ENCODE peak calls at places on chromosomes 3 and 15, in four cellular contexts. Z is tibial artery, Y is A549, U is mesendoderm. H is an unnamed sample. For H3K4me1, the result is how much of the 10 kb centered on the place peaks cover.

GRCh38 chr3:29560031-29560430 is 279.2 kb downstream of the RBMS3 start:
- DNase-seq in Z (no peak), Y (no peak), U (no peak), H (no peak)

GRCh38 chr3:118818386-118818785 is 216.3 kb downstream of the IGSF11 start:
- DNase-seq in Y (peak), Z (no peak), U (peak), H (peak)

GRCh38 chr3:12127366-12127765 is 31.3 kb downstream of the TIMP4 start:
- DNase-seq in Y (no peak), Z (no peak), U (no peak), H (no peak)

GRCh38 chr3:22263042-22263441 is 512.0 kb upstream of the ZNF385D start:
- DNase-seq in Z (no peak), U (no peak), Y (no peak), H (peak)

GRCh38 chr3:129078510-129078909 is 17.9 kb downstream of the GP9 start:
- DNase-seq in U (no peak), Y (no peak), Z (no peak), H (no peak)

GRCh38 chr15:59138243-59138642 is 33.3 kb downstream of the CCNB2 start:
- DNase-seq in Y (peak), Z (no peak), U (peak), H (peak)

GRCh38 chr3:50299929-50300680 is 900 bp upstream of the HYAL3 start:
- DNase-seq in Y (no peak), U (no peak), Z (peak), H (no peak)

GRCh38 chr3:15805756-15806266 is 8.0 kb upstream of the ANKRD28 start:
- DNase-seq in U (no peak), Y (peak), Z (no peak), H (peak)

GRCh38 chr3:46489875-46490274 is 7.9 kb upstream of the RTP3 start:
- DNase-seq in Z (no peak), Y (no peak), U (no peak), H (peak)

GRCh38 chr3:43619593-43619992 is 2.2 kb downstream of the ANO10 start:
- DNase-seq in U (no peak), Y (no peak), Z (no peak), H (no peak)

GRCh38 chr3:110343945-110344344 is 727.7 kb upstream of the NECTIN3 start:
- DNase-seq in Y (peak), Z (no peak), U (no peak), H (peak)

GRCh38 chr3:56890448-56891083 is 88.8 kb upstream of the ARHGEF3 start:
- DNase-seq in U (no peak), Z (no peak), Y (no peak), H (no peak)

DNA sequence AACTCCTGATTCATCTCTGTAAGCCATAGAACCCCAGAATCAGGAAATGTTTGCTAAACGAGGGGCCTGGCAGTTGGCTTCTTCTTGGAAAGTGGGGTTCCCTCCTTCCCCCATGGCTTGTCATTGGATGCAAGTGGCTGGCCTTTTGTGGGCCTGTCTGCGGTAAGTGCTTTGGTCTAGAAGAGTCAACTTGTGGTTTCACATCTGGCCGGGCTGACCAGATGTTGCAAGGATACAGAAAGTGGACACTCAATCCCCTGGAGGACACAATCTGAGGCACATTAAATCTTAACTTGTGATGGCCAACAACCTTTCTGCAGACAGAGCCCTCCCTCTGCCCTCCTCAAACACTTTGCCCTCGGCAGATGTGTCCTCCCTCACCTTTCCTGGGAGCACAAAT is 1.1 kb downstream of the FAH start:
- DNase-seq in Y (no peak), Z (no peak), U (no peak), H (no peak)
- H3K4me3 ChIP-seq in Y (no peak), Z (no peak), U (no peak), H (peak)

GRCh38 chr3:143119974-143120715 is 574 bp downstream of the CHST2 start:
- DNase-seq in U (peak), Y (peak), Z (no peak), H (peak)
- H3K4me1 ChIP-seq in U (under half), Y (under half), Z (under half), H (under half)

GRCh38 chr15:84604804-84605203 is 4.0 kb downstream of the ZSCAN2 start:
- DNase-seq in Y (no peak), U (no peak), Z (peak), H (no peak)
- H3K4me3 ChIP-seq in Y (no peak), U (no peak), Z (no peak), H (no peak)

DNA sequence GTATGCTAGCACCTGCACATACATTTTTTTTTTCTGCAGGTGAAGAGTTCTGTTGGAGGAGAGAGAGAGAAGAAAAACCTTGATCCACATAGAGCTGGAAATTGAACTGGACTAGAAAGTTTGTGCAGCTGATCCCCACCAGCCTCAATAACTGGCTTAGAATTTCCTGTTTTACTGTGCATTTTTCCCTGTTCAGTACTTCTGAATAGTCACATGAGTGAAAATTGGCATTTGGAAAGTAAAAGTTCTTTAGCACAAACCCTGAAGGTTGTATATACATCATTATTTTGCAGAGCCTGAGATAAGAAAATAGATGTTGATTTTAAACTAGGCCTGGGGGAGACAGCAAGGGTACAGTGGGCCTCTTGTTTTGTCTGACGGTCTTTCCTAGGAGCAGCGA is 42.3 kb downstream of the GHSR start:
- DNase-seq in Z (no peak), Y (no peak), U (no peak), H (no peak)
- H3K4me1 ChIP-seq in Z (under half), Y (under half), U (under half), H (under half)

GRCh38 chr3:34077796-34078195 is 279.4 kb downstream of the PDCD6IP start:
- DNase-seq in Z (no peak), U (no peak), Y (no peak), H (no peak)
- H3K4me3 ChIP-seq in Z (no peak), U (no peak), Y (no peak), H (no peak)

GRCh38 chr3:152398495-152398894 is 129.8 kb downstream of the MBNL1 start:
- DNase-seq in U (no peak), Z (no peak), Y (no peak), H (peak)

GRCh38 chr3:152403632-152404066 is 134.9 kb downstream of the MBNL1 start:
- DNase-seq in Z (peak), U (peak), Y (no peak), H (no peak)

GRCh38 chr3:152402698-152403456 is 134.1 kb downstream of the MBNL1 start:
- DNase-seq in Y (no peak), U (peak), Z (no peak), H (no peak)

GRCh38 chr3:152399374-152399773 is 130.6 kb downstream of the MBNL1 start:
- DNase-seq in Z (no peak), U (no peak), Y (peak), H (peak)

GRCh38 chr3:152400912-152401311 is 132.2 kb downstream of the MBNL1 start:
- DNase-seq in Z (no peak), Y (peak), U (no peak), H (no peak)
- H3K4me1 ChIP-seq in Z (half or more), Y (half or more), U (under half), H (half or more)

H was measured in cardiac muscle cell.